ENCODE peak calls at places on chromosomes 2 and 18, in ten cellular contexts. M, I, X, N, S, Z, B, J, R and A are unnamed samples. For H3K27me3, the result is how much of the 10 kb centered on the place peaks cover.

GRCh38 chr18:58668897-58669296 is 2.4 kb upstream of the MALT1 start:
- DNase-seq in S (no peak), Z (peak), X (no peak), I (no peak), B (no peak), J (no peak), M (no peak), N (peak), R (no peak), A (no peak)

GRCh38 chr18:67273288-67273687 is 243.2 kb downstream of the DSEL start:
- DNase-seq in R (no peak), N (no peak), J (no peak), S (no peak), X (no peak), B (no peak), M (no peak), I (no peak), Z (no peak), A (no peak)

GRCh38 chr2:26314243-26314642 is 31.7 kb upstream of the SELENOI start:
- DNase-seq in J (no peak), I (no peak), M (peak), R (peak), N (no peak), Z (no peak), S (no peak), X (no peak), B (no peak), A (no peak)

GRCh38 chr2:105812180-105813044 is 67.7 kb downstream of the NCK2 start:
- DNase-seq in M (no peak), R (peak), S (no peak), J (no peak), I (no peak), B (no peak), Z (no peak), N (peak), X (no peak), A (no peak)

GRCh38 chr18:58310517-58310916 is 266.5 kb downstream of the NEDD4L start:
- DNase-seq in Z (no peak), I (peak), N (no peak), R (no peak), B (no peak), S (no peak), X (peak), J (peak), M (peak), A (peak)

GRCh38 chr2:124566518-124566970 is 541.5 kb downstream of the CNTNAP5 start:
- DNase-seq in N (no peak), J (no peak), M (no peak), S (no peak), Z (no peak), X (peak), B (no peak), I (no peak), R (no peak), A (no peak)

GRCh38 chr2:24015562-24016375 is 5.9 kb downstream of the MFSD2B start:
- DNase-seq in N (peak), Z (no peak), X (no peak), B (no peak), R (peak), S (no peak), J (no peak), I (no peak), M (peak), A (no peak)

GRCh38 chr2:124281556-124281955 is 256.5 kb downstream of the CNTNAP5 start:
- DNase-seq in N (no peak), J (no peak), M (peak), B (peak), X (no peak), S (no peak), Z (no peak), I (no peak), R (no peak), A (no peak)

GRCh38 chr2:24439280-24439970 is 51.6 kb upstream of the NCOA1 start:
- DNase-seq in J (no peak), I (no peak), B (no peak), R (no peak), X (no peak), N (no peak), Z (no peak), M (no peak), S (no peak), A (no peak)

GRCh38 chr2:69833752-69834151 is 4.3 kb downstream of the GMCL1 start:
- DNase-seq in J (no peak), R (no peak), S (no peak), B (no peak), M (no peak), X (no peak), N (no peak), I (no peak), Z (no peak), A (no peak)

GRCh38 chr18:13264986-13265900 is 46.7 kb downstream of the LDLRAD4 start:
- DNase-seq in I (no peak), X (no peak), Z (no peak), B (no peak), N (no peak), S (no peak), M (no peak), R (no peak), J (no peak), A (no peak)

GRCh38 chr18:7317804-7318231 is 86.9 kb downstream of the LRRC30 start:
- DNase-seq in J (no peak), X (no peak), S (no peak), I (no peak), B (peak), R (no peak), M (no peak), Z (no peak), N (no peak), A (no peak)

GRCh38 chr18:52682260-52682659 is 342.3 kb downstream of the DCC start:
- DNase-seq in S (no peak), B (no peak), I (no peak), M (peak), Z (no peak), R (no peak), J (no peak), N (no peak), X (no peak), A (no peak)

GRCh38 chr18:51193621-51194287 is 3.7 kb downstream of the MEX3C start:
- DNase-seq in M (no peak), S (no peak), J (no peak), Z (no peak), X (no peak), I (no peak), N (peak), B (no peak), R (no peak), A (no peak)

GRCh38 chr2:143514413-143514812 is 385.2 kb downstream of the ARHGAP15 start:
- DNase-seq in M (no peak), S (no peak), J (no peak), R (no peak), N (no peak), I (no peak), B (no peak), X (no peak), Z (no peak), A (no peak)

DNA sequence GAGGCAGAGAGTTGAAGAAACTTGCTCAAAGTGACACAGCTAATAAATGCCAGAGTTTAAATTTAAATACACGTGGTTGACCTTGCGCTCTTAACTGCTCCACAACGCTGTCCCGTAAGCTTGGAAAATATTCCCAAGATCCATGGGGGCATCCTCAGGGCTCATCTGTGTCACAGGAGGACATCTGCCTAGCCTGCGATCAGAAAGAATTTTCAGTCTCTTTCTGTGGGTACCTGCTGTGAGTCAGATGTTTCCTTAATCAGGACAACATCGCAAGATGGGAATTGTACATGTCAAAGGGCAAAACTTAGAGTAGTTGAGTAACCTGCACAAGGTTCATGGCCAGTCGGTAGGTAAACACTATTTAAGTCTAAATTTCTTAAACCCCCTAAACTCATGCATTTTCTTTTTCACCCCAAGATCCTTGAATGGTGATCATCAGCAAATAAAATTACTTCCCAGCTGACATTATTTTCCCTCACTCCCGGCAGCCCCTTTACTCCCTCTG is 1.4 kb downstream of the CMPK2 start:
- DNase-seq in R (no peak), X (no peak), M (no peak), N (no peak), Z (no peak), S (no peak), J (no peak), B (no peak), I (no peak), A (no peak)
- H3K27me3 ChIP-seq in R (under half), X (under half), M (under half), N (under half), Z (under half), S (under half), J (under half), B (under half), I (under half), A (under half)

GRCh38 chr2:162768646-162769045 is 69.9 kb downstream of the KCNH7 start:
- DNase-seq in B (no peak), I (no peak), M (peak), Z (no peak), J (no peak), X (no peak), S (no peak), N (no peak), R (no peak), A (no peak)
- TF ChIP-seq POLR2AphosphoS5 in B (no peak), I (no peak), M (no peak), Z (no peak), J (no peak), X (no peak), S (no peak), N (no peak), R (no peak), A (no peak)

GRCh38 chr2:61016392-61017002 is 1.0 kb upstream of the PEX13 start:
- DNase-seq in Z (no peak), R (no peak), M (peak), S (no peak), I (no peak), B (no peak), N (peak), J (no peak), X (no peak), A (peak)
- H3K27me3 ChIP-seq in Z (under half), R (under half), M (under half), S (under half), I (under half), B (under half), N (under half), J (under half), X (under half), A (under half)

GRCh38 chr2:97656129-97656755 is 7.6 kb downstream of the ACTR1B start:
- DNase-seq in I (no peak), X (no peak), J (no peak), R (no peak), Z (no peak), N (no peak), S (no peak), M (no peak), B (no peak), A (no peak)
- TF ChIP-seq POLR2AphosphoS5 in I (no peak), X (no peak), J (no peak), R (no peak), Z (no peak), N (no peak), S (no peak), M (no peak), B (no peak), A (no peak)